ENCODE peak calls at places on chromosomes 5 and 9, in six cellular contexts. B is H1, F is HepG2, G is HCT116, U is GM12878, T is K562. O is an unnamed sample.

GRCh38 chr9:86034863-86035734 is 64.3 kb downstream of the GOLM1 start:
- DNase-seq in B (peak; percentile 75), F (peak; percentile 32), G (peak; percentile 29), U (no peak), T (peak; percentile 26), O (peak; percentile 46)

GRCh38 chr5:53095931-53096525 is 13.5 kb downstream of the MOCS2 start:
- DNase-seq in B (peak; percentile 73), F (peak; percentile 56), G (peak; percentile 49), U (peak; percentile 11), T (peak; percentile 58), O (peak; percentile 25)

GRCh38 chr9:95770653-95771131 is 104.8 kb upstream of the ERCC6L2 start:
- DNase-seq in B (peak; percentile 68), F (no peak), G (no peak), U (no peak), T (no peak), O (peak; percentile 54)

GRCh38 chr5:158943057-158943456 is 156.7 kb downstream of the EBF1 start:
- DNase-seq in B (no peak), F (peak; percentile 18), G (peak; percentile 16), U (no peak), T (no peak), O (no peak)

GRCh38 chr9:69674112-69674511 is 1.9 kb upstream of the APBA1 start:
- DNase-seq in B (no peak), F (no peak), G (peak; percentile 16), U (no peak), T (no peak), O (no peak)

GRCh38 chr5:55480781-55481180 is 54.0 kb downstream of the PLPP1 start:
- DNase-seq in B (no peak), F (no peak), G (no peak), U (no peak), T (no peak), O (no peak)

GRCh38 chr5:39167141-39167972 is 52.0 kb downstream of the FYB1 start:
- DNase-seq in B (no peak), F (no peak), G (no peak), U (no peak), T (no peak), O (no peak)

GRCh38 chr9:95317119-95317892 is at the start of gene FANCC:
- DNase-seq in B (peak; percentile 94), F (peak; percentile 86), G (peak; percentile 66), U (peak; percentile 39), T (peak; percentile 95), O (peak; percentile 94)

GRCh38 chr9:127689332-127690000 is 17.3 kb upstream of the CFAP157 start:
- DNase-seq in B (no peak), F (no peak), G (no peak), U (no peak), T (no peak), O (no peak)

GRCh38 chr9:12604154-12604825 is 88.9 kb upstream of the TYRP1 start:
- DNase-seq in B (no peak), F (no peak), G (no peak), U (no peak), T (no peak), O (no peak)

GRCh38 chr5:44389410-44389879 is at the start of gene FGF10:
- DNase-seq in B (no peak), F (no peak), G (no peak), U (no peak), T (no peak), O (peak; percentile 48)

GRCh38 chr9:126558051-126558665 is 55.6 kb upstream of the LMX1B start:
- DNase-seq in B (peak; percentile 93), F (peak; percentile 44), G (peak; percentile 39), U (peak; percentile 27), T (peak; percentile 83), O (peak; percentile 63)

GRCh38 chr5:54215233-54215736 is 95.1 kb downstream of the ARL15 start:
- DNase-seq in B (no peak), F (no peak), G (no peak), U (no peak), T (no peak), O (no peak)

GRCh38 chr9:93808115-93809029 is 146.8 kb downstream of the BARX1 start:
- DNase-seq in B (no peak), F (no peak), G (no peak), U (no peak), T (peak; percentile 45), O (no peak)

GRCh38 chr9:86487222-86487841 is 133.1 kb upstream of the TUT7 start:
- DNase-seq in B (no peak), F (peak; percentile 23), G (peak; percentile 31), U (no peak), T (peak; percentile 18), O (peak; percentile 23)

GRCh38 chr9:68914751-68915150 is 99.2 kb downstream of the PRKACG start:
- DNase-seq in B (no peak), F (no peak), G (no peak), U (no peak), T (no peak), O (no peak)

GRCh38 chr9:76576344-76576743 is 117.4 kb downstream of the GCNT1 start:
- DNase-seq in B (no peak), F (no peak), G (no peak), U (peak; percentile 51), T (no peak), O (no peak)

GRCh38 chr9:27117489-27118135 is 8.6 kb downstream of the TEK start:
- DNase-seq in B (no peak), F (peak; percentile 49), G (no peak), U (no peak), T (no peak), O (no peak)

GRCh38 chr9:121676916-121677315 is 25.5 kb downstream of the DAB2IP start:
- DNase-seq in B (no peak), F (no peak), G (no peak), U (no peak), T (no peak), O (no peak)

GRCh38 chr5:179125789-179126505 is 65.8 kb downstream of the ZNF354C start:
- DNase-seq in B (no peak), F (no peak), G (no peak), U (no peak), T (no peak), O (no peak)

GRCh38 chr9:23774266-23774665 is 51.8 kb downstream of the ELAVL2 start:
- DNase-seq in B (no peak), F (no peak), G (no peak), U (no peak), T (no peak), O (no peak)

GRCh38 chr5:54761213-54761701 is 224.1 kb downstream of the ESM1 start:
- DNase-seq in B (no peak), F (no peak), G (no peak), U (no peak), T (no peak), O (no peak)

GRCh38 chr5:168646335-168646734 is 67.2 kb upstream of the PANK3 start:
- DNase-seq in B (no peak), F (no peak), G (no peak), U (no peak), T (no peak), O (no peak)

GRCh38 chr5:168649306-168649705 is 70.1 kb upstream of the PANK3 start:
- DNase-seq in B (no peak), F (no peak), G (no peak), U (no peak), T (no peak), O (no peak)

GRCh38 chr5:168648576-168648975 is 69.4 kb upstream of the PANK3 start:
- DNase-seq in B (no peak), F (no peak), G (no peak), U (no peak), T (no peak), O (no peak)

GRCh38 chr5:168647083-168647482 is 67.9 kb upstream of the PANK3 start:
- DNase-seq in B (no peak), F (no peak), G (no peak), U (no peak), T (no peak), O (no peak)

GRCh38 chr5:168648016-168648415 is 68.8 kb upstream of the PANK3 start:
- DNase-seq in B (no peak), F (no peak), G (no peak), U (no peak), T (no peak), O (no peak)
- TF ChIP-seq ZNF274 in B (no peak), F (no peak), G (no peak), U (no peak), T (no peak), O (no peak)

DNA sequence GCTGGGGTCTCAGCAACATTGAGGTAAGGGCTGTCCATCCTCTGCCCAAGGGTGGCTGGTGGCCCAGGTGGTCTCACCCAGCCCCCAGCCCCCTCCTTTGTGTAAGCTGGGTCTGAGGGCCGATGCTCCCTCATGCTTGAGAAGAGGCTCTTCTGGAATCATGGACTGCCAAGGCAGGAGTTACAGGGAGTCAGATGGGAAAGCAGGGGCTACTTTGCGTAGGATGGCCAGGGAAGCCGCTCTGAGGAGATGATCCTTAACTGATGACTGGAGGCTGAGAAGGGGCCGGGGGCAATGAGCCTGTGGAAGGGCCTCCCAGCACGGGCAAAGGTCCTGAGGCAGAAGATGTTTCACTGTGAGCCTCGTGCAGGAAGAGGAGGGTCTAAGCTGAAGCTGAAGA is 23.7 kb downstream of the NKX2-5 start:
- DNase-seq in B (no peak), F (no peak), G (no peak), U (no peak), T (no peak), O (no peak)
- TF ChIP-seq ZNF274 in B (no peak), F (no peak), G (no peak), U (no peak), T (no peak), O (no peak)

DNA sequence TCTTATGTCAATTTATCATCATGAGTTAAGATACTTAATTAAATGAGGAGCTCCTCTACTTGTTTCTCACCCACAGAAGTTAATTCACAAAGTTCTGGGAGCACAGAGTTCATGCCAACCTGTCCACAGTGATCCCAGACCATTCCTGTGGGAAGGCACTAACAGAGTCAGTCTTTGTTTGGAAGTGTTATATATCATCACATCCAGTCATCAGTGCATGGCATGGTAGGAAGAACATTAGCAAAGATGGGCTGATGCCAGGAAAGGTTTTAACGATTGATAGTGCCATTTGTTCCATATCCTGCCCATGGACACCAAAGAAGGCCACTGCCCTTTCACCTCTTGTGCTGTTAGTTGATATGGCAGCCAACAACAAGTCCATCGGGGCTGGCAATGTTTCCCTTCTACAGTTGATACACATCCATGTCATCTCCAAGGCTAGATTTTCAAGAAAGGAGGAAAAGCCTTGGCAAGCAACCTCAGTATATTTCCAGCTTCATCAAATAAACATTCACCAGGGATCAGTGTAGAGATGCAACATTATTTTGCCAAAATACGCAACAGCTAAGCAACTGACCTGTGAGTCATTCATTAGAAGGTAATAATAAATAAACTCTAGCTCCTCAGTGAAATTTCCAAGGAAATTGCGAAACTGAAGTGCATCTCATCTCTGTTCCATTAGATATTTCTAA is 169.6 kb downstream of the RORB start:
- DNase-seq in B (no peak), F (no peak), G (no peak), U (no peak), T (no peak), O (no peak)
- TF ChIP-seq ZNF274 in B (no peak), F (no peak), G (no peak), U (no peak), T (no peak), O (no peak)

GRCh38 chr5:180331647-180331950 is 21.5 kb downstream of the GFPT2 start:
- DNase-seq in B (no peak), F (no peak), G (no peak), U (no peak), T (no peak), O (no peak)

GRCh38 chr5:180332051-180332517 is 21.1 kb downstream of the GFPT2 start:
- DNase-seq in B (peak; percentile 79), F (no peak), G (no peak), U (no peak), T (no peak), O (no peak)

GRCh38 chr5:180330270-180330648 is 22.9 kb downstream of the GFPT2 start:
- DNase-seq in B (no peak), F (no peak), G (no peak), U (no peak), T (no peak), O (no peak)

GRCh38 chr5:180329606-180330269 is 23.4 kb downstream of the GFPT2 start:
- DNase-seq in B (no peak), F (no peak), G (no peak), U (no peak), T (no peak), O (no peak)

GRCh38 chr5:180330810-180331646 is 22.1 kb downstream of the GFPT2 start:
- DNase-seq in B (no peak), F (peak; percentile 21), G (peak; percentile 74), U (no peak), T (no peak), O (no peak)
- TF ChIP-seq ZNF274 in B (no peak), F (no peak), G (no peak), U (no peak), T (no peak), O (no peak)